ENCODE peak calls at places on chromosomes 7 and 10, in four cellular contexts. Z is CD8-positive, alpha-beta memory T cell; Q is lower lobe of right lung; X is PC-9. N is an unnamed sample.

GRCh38 chr10:21340341-21340740 is 185.1 kb downstream of the SKIDA1 start:
- DNase-seq in Q (no peak), X (no peak), Z (no peak), N (no peak)

GRCh38 chr7:4242706-4243105 is 439.4 kb upstream of the FOXK1 start:
- DNase-seq in Q (no peak), Z (no peak), X (no peak), N (no peak)

GRCh38 chr7:3107889-3108570 is 64.4 kb upstream of the CARD11 start:
- DNase-seq in Q (no peak), Z (no peak), X (no peak), N (no peak)

GRCh38 chr10:86312701-86313270 is 53.8 kb downstream of the GRID1 start:
- DNase-seq in Q (no peak), X (no peak), Z (no peak), N (no peak)

GRCh38 chr10:48209246-48209645 is 65.2 kb downstream of the FRMPD2 start:
- DNase-seq in X (no peak), Q (no peak), Z (no peak), N (no peak)

GRCh38 chr7:102079140-102080002 is 207.3 kb upstream of the SH2B2 start:
- DNase-seq in X (no peak), Q (no peak), Z (no peak), N (no peak)

GRCh38 chr10:30894221-30894620 is 137.4 kb downstream of the ZNF438 start:
- DNase-seq in Z (no peak), Q (no peak), X (no peak), N (no peak)

GRCh38 chr10:43404675-43405221 is 4.2 kb downstream of the HNRNPF start:
- DNase-seq in X (no peak), Q (no peak), Z (no peak), N (no peak)

GRCh38 chr7:145269418-145270161 is 433.7 kb upstream of the TPK1 start:
- DNase-seq in X (no peak), Z (no peak), Q (no peak), N (no peak)

GRCh38 chr10:121823993-121824463 is 103.8 kb downstream of the ATE1 start:
- DNase-seq in Z (no peak), X (no peak), Q (no peak), N (no peak)

GRCh38 chr10:5560844-5561703 is 36.3 kb downstream of the CALML3 start:
- DNase-seq in Q (peak; percentile 36), X (no peak), Z (no peak), N (no peak)

GRCh38 chr7:101306307-101306706 is 15.3 kb downstream of the IFT22 start:
- DNase-seq in Z (no peak), Q (no peak), X (no peak), N (no peak)

GRCh38 chr7:123537026-123537642 is 2.7 kb upstream of the IQUB start:
- DNase-seq in Z (no peak), X (no peak), Q (no peak), N (no peak)

GRCh38 chr10:69428138-69428537 is 11.4 kb upstream of the TACR2 start:
- DNase-seq in Q (no peak), X (no peak), Z (no peak), N (no peak)

GRCh38 chr7:102261451-102261850 is 25.2 kb upstream of the SH2B2 start:
- DNase-seq in Z (no peak), Q (no peak), X (no peak), N (no peak)

GRCh38 chr10:60985946-60986345 is 42.0 kb upstream of the RHOBTB1 start:
- DNase-seq in Q (no peak), Z (no peak), X (no peak), N (no peak)

GRCh38 chr7:40655426-40655825 is 520.6 kb downstream of the SUGCT start:
- DNase-seq in Z (no peak), Q (no peak), X (no peak), N (no peak)

GRCh38 chr7:118082506-118082905 is 101.5 kb upstream of the LSM8 start:
- DNase-seq in Q (no peak), X (no peak), Z (no peak), N (no peak)

GRCh38 chr7:80434043-80434442 is 77.8 kb downstream of the GNAT3 start:
- DNase-seq in Z (no peak), X (no peak), Q (no peak), N (no peak)

GRCh38 chr10:23439452-23439919 is 611 bp downstream of the OTUD1 start:
- DNase-seq in Q (no peak), X (no peak), Z (peak; percentile 6), N (peak; percentile 74)

GRCh38 chr7:35755711-35756110 is 45.1 kb upstream of the SEPTIN7 start:
- DNase-seq in X (no peak), Q (no peak), Z (no peak), N (no peak)
- H3K4me1 ChIP-seq in X (no peaks in the 10 kb centered on the region), Q (peaks cover 7% of the 10 kb centered on the region), Z (no peaks in the 10 kb centered on the region), N (no peaks in the 10 kb centered on the region)

GRCh38 chr7:12796397-12797136 is 109.1 kb downstream of the ARL4A start:
- DNase-seq in X (no peak), Q (no peak), Z (no peak), N (no peak)
- H3K9me3 ChIP-seq in X (peaks cover 4% of the 10 kb centered on the region), Q (no peaks in the 10 kb centered on the region), Z (no peaks in the 10 kb centered on the region), N (no peaks in the 10 kb centered on the region)

GRCh38 chr7:47890125-47890524 is 58.1 kb downstream of the PKD1L1 start:
- DNase-seq in X (no peak), Z (no peak), Q (no peak), N (no peak)
- H3K4me1 ChIP-seq in X (peaks cover 4% of the 10 kb centered on the region), Z (no peaks in the 10 kb centered on the region), Q (no peaks in the 10 kb centered on the region), N (no peaks in the 10 kb centered on the region)

GRCh38 chr7:27140108-27140842 is 3.2 kb downstream of the HOXA5 start:
- DNase-seq in X (no peak), Q (no peak), Z (no peak), N (no peak)
- H3K9me3 ChIP-seq in X (no peaks in the 10 kb centered on the region), Q (no peaks in the 10 kb centered on the region), Z (no peaks in the 10 kb centered on the region), N (no peaks in the 10 kb centered on the region)

GRCh38 chr7:37446371-37446770 is 2.3 kb downstream of the ELMO1 start:
- DNase-seq in X (no peak), Z (no peak), Q (no peak), N (no peak)
- H3K4me1 ChIP-seq in X (no peaks in the 10 kb centered on the region), Z (peaks cover 45% of the 10 kb centered on the region), Q (peaks cover 61% of the 10 kb centered on the region), N (no peaks in the 10 kb centered on the region)

GRCh38 chr7:158458716-158459282 is 128.8 kb downstream of the PTPRN2 start:
- DNase-seq in Z (no peak), Q (no peak), X (no peak), N (no peak)
- H3K9me3 ChIP-seq in Z (no peaks in the 10 kb centered on the region), Q (no peaks in the 10 kb centered on the region), X (no peaks in the 10 kb centered on the region), N (no peaks in the 10 kb centered on the region)

DNA sequence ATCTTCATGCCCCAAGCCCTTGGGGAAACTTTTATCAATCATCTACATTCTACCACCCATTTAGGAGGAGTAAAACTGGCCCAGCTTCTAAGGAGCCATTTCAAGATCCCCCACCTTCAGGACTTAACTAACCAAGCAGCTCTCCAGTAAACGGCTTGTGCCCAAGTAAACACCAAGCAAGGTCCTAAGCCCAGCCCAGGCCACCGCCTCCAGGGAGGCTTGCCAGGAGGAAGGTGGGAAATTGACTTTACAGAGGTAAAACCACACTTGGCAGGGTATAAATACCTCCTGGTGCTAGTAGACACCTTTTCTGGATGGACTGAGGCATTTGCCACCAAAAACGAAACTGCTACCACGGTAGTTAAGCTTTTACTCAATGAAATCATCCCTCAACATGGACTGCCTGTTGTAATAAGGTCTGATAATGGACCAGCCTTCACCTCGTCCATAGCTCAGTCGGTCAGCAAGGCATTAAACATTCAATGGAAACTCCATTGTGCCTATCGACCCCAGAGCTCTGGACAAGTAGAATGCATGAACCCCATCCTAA is 5.6 kb downstream of the AKR1B15 start:
- DNase-seq in Q (no peak), Z (no peak), X (no peak), N (no peak)
- H3K4me1 ChIP-seq in Q (no peaks in the 10 kb centered on the region), Z (no peaks in the 10 kb centered on the region), X (peaks cover 11% of the 10 kb centered on the region), N (no peaks in the 10 kb centered on the region)